ENCODE peak calls at places on chromosome 5, in five cellular contexts. Y is RWPE1, S is upper lobe of right lung, B is fibroblast of mammary gland, M is MM.1S. A is an unnamed sample.

GRCh38 chr5:159581502-159582249 is 251.4 kb upstream of the IL12B start:
- DNase-seq in Y (peak), S (no peak), B (peak), M (no peak), A (no peak)

GRCh38 chr5:27308151-27308550 is 269.8 kb upstream of the CDH9 start:
- DNase-seq in Y (peak), S (no peak), B (peak), M (no peak), A (no peak)

GRCh38 chr5:10460252-10460906 is 18.7 kb downstream of the ROPN1L start:
- DNase-seq in Y (no peak), S (no peak), B (no peak), M (no peak), A (no peak)

GRCh38 chr5:110112355-110112754 is 422.6 kb downstream of the MAN2A1 start:
- DNase-seq in Y (no peak), S (no peak), B (no peak), M (no peak), A (no peak)

GRCh38 chr5:15285901-15286583 is 213.9 kb upstream of the FBXL7 start:
- DNase-seq in Y (no peak), S (no peak), B (peak), M (no peak), A (no peak)

GRCh38 chr5:50921366-50922133 is 255.1 kb downstream of the PARP8 start:
- DNase-seq in Y (no peak), S (no peak), B (no peak), M (no peak), A (no peak)

GRCh38 chr5:125409101-125409495 is 662.7 kb upstream of the ZNF608 start:
- DNase-seq in Y (peak), S (no peak), B (peak), M (no peak), A (no peak)

GRCh38 chr5:104045987-104046386 is 483.4 kb upstream of the NUDT12 start:
- DNase-seq in Y (no peak), S (no peak), B (no peak), M (no peak), A (no peak)

GRCh38 chr5:133082128-133082527 is 30.3 kb downstream of the HSPA4 start:
- DNase-seq in Y (no peak), S (no peak), B (no peak), M (no peak), A (no peak)

GRCh38 chr5:82560546-82560945 is 282.4 kb upstream of the RPS23 start:
- DNase-seq in Y (no peak), S (no peak), B (peak), M (no peak), A (no peak)

GRCh38 chr5:51109786-51110410 is 273.4 kb upstream of the ISL1 start:
- DNase-seq in Y (no peak), S (no peak), B (no peak), M (no peak), A (no peak)

GRCh38 chr5:64486163-64486562 is 19.7 kb upstream of the RGS7BP start:
- DNase-seq in Y (no peak), S (no peak), B (no peak), M (no peak), A (no peak)

GRCh38 chr5:126107381-126107780 is 315.8 kb upstream of the GRAMD2B start:
- DNase-seq in Y (no peak), S (no peak), B (peak), M (no peak), A (no peak)

GRCh38 chr5:27473300-27474053 is 435.1 kb upstream of the CDH9 start:
- DNase-seq in Y (no peak), S (no peak), B (no peak), M (no peak), A (no peak)

GRCh38 chr5:42791151-42791550 is 20.5 kb downstream of the SELENOP start:
- DNase-seq in Y (no peak), S (no peak), B (peak), M (no peak), A (no peak)

GRCh38 chr5:7622498-7622897 is 226.6 kb downstream of the ADCY2 start:
- DNase-seq in Y (no peak), S (no peak), B (no peak), M (no peak), A (no peak)

GRCh38 chr5:156476704-156477103 is 149.7 kb downstream of the SGCD start:
- DNase-seq in Y (no peak), S (no peak), B (no peak), M (no peak), A (no peak)

GRCh38 chr5:65721050-65721774 is 697 bp downstream of the SGTB start:
- DNase-seq in Y (peak), S (peak), B (peak), M (no peak), A (peak)

GRCh38 chr5:92337772-92338234 is 954.7 kb upstream of the ARRDC3 start:
- DNase-seq in Y (no peak), S (no peak), B (peak), M (no peak), A (no peak)

GRCh38 chr5:160118349-160119141 is 705 bp downstream of the PWWP2A start:
- DNase-seq in Y (peak), S (peak), B (no peak), M (peak), A (peak)

GRCh38 chr5:404666-405241 is 38.2 kb upstream of the EXOC3 start:
- DNase-seq in Y (no peak), S (peak), B (no peak), M (no peak), A (no peak)

GRCh38 chr5:126020770-126021169 is 402.4 kb upstream of the GRAMD2B start:
- DNase-seq in Y (no peak), S (no peak), B (no peak), M (no peak), A (no peak)

GRCh38 chr5:116444373-116445058 is 130.1 kb downstream of the SEMA6A start:
- DNase-seq in Y (no peak), S (no peak), B (no peak), M (no peak), A (peak)

GRCh38 chr5:4880304-4880741 is 259.8 kb upstream of the ADAMTS16 start:
- DNase-seq in Y (no peak), S (no peak), B (no peak), M (no peak), A (no peak)

GRCh38 chr5:180391276-180391675 is 38.1 kb upstream of the GFPT2 start:
- DNase-seq in Y (no peak), S (peak), B (no peak), M (no peak), A (no peak)

GRCh38 chr5:53381-54174 is 38.4 kb upstream of the PLEKHG4B start:
- DNase-seq in Y (peak), S (peak), B (no peak), M (no peak), A (peak)

GRCh38 chr5:113480243-113480642 is 8.0 kb downstream of the MCC start:
- DNase-seq in Y (no peak), S (no peak), B (peak), M (no peak), A (no peak)

GRCh38 chr5:30808996-30809395 is 384.5 kb upstream of the CDH6 start:
- DNase-seq in Y (no peak), S (no peak), B (no peak), M (no peak), A (no peak)

GRCh38 chr5:68251804-68252648 is 36.5 kb downstream of the PIK3R1 start:
- DNase-seq in Y (peak), S (no peak), B (peak), M (no peak), A (no peak)

GRCh38 chr5:6820851-6821479 is 107.7 kb downstream of the TENT4A start:
- DNase-seq in Y (peak), S (no peak), B (peak), M (peak), A (peak)

GRCh38 chr5:39175273-39175955 is 43.9 kb downstream of the FYB1 start:
- DNase-seq in Y (no peak), S (no peak), B (no peak), M (no peak), A (no peak)

GRCh38 chr5:29795253-29795652 is 1398.2 kb upstream of the CDH6 start:
- DNase-seq in Y (no peak), S (no peak), B (no peak), M (no peak), A (no peak)

GRCh38 chr5:124630767-124631704 is 115.4 kb downstream of the ZNF608 start:
- DNase-seq in Y (no peak), S (no peak), B (peak), M (peak), A (no peak)

GRCh38 chr5:55517804-55518203 is 17.0 kb downstream of the PLPP1 start:
- DNase-seq in Y (no peak), S (no peak), B (no peak), M (no peak), A (no peak)

GRCh38 chr5:80187274-80187673 is 68.6 kb downstream of the SERINC5 start:
- DNase-seq in Y (no peak), S (no peak), B (peak), M (no peak), A (no peak)

GRCh38 chr5:132012385-132013005 is 1.0 kb upstream of the ACSL6 start:
- DNase-seq in Y (peak), S (peak), B (peak), M (peak), A (peak)

GRCh38 chr5:132013006-132013689 is 1.7 kb upstream of the ACSL6 start:
- DNase-seq in Y (no peak), S (peak), B (no peak), M (no peak), A (peak)

GRCh38 chr5:132009706-132010405 is 1.6 kb downstream of the ACSL6 start:
- DNase-seq in Y (no peak), S (peak), B (no peak), M (no peak), A (peak)

GRCh38 chr5:132010645-132011560 is 555 bp downstream of the ACSL6 start:
- DNase-seq in Y (no peak), S (peak), B (no peak), M (no peak), A (peak)

GRCh38 chr5:132011561-132012384 is at the start of gene ACSL6:
- DNase-seq in Y (peak), S (peak), B (no peak), M (no peak), A (peak)
- TF ChIP-seq CTCF in Y (no peak), S (no peak), B (no peak), M (no peak), A (no peak)

GRCh38 chr5:147782053-147783028 is at the start of gene JAKMIP2:
- DNase-seq in Y (peak), S (peak), B (peak), M (peak), A (peak)
- TF ChIP-seq CTCF in Y (no peak), S (no peak), B (no peak), M (no peak), A (no peak)

GRCh38 chr5:177497297-177498012 is at the start of gene PDLIM7:
- DNase-seq in Y (peak), S (peak), B (peak), M (peak), A (peak)
- TF ChIP-seq CTCF in Y (no peak), S (peak), B (no peak), M (no peak), A (no peak)

GRCh38 chr5:149730620-149731331 is 666 bp downstream of the PPARGC1B start:
- DNase-seq in Y (peak), S (peak), B (peak), M (peak), A (peak)
- TF ChIP-seq CTCF in Y (peak), S (no peak), B (no peak), M (peak), A (no peak)

GRCh38 chr5:35924950-35925722 is 13.3 kb downstream of the CAPSL start:
- DNase-seq in Y (peak), S (peak), B (peak), M (peak), A (peak)

GRCh38 chr5:35921930-35922329 is 16.5 kb downstream of the CAPSL start:
- DNase-seq in Y (no peak), S (no peak), B (no peak), M (no peak), A (no peak)

GRCh38 chr5:35922468-35922867 is 16.0 kb downstream of the CAPSL start:
- DNase-seq in Y (no peak), S (no peak), B (no peak), M (no peak), A (no peak)

GRCh38 chr5:35924122-35924949 is 14.1 kb downstream of the CAPSL start:
- DNase-seq in Y (peak), S (no peak), B (peak), M (no peak), A (no peak)

DNA sequence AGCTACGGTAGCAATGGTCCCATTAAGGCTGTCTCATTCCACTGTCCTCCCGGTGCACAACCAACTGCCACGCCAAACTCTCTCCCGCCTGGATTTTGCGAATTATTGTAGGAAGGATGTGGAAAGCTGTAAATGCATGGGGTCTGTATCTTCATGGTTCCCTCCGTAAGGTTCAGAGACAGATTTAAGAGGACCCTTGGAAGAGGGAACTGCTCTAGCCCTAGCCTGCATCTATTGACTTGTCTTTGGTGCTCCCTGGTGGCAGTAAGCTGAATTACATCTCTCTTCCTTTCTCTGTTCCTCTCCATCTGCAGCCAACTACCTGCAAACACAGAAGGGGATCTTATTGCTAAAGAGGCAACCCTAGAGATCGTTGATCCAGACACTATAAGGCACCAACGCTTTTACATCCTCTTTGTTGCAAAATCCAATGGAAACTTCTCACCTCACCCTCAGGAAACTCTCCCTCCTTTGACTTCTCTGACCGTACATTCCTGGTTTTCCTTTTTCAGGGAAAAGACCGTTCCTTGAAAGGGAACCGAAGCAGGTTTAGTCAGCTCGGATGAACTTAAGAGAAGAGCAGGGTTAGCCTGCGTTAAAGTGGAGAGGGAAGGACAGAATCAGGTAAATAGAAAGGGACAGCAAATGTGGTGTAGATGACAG is 11.9 kb downstream of the CAPSL start:
- DNase-seq in Y (peak), S (no peak), B (peak), M (peak), A (peak)
- TF ChIP-seq CTCF in Y (peak), S (peak), B (peak), M (peak), A (peak)

DNA sequence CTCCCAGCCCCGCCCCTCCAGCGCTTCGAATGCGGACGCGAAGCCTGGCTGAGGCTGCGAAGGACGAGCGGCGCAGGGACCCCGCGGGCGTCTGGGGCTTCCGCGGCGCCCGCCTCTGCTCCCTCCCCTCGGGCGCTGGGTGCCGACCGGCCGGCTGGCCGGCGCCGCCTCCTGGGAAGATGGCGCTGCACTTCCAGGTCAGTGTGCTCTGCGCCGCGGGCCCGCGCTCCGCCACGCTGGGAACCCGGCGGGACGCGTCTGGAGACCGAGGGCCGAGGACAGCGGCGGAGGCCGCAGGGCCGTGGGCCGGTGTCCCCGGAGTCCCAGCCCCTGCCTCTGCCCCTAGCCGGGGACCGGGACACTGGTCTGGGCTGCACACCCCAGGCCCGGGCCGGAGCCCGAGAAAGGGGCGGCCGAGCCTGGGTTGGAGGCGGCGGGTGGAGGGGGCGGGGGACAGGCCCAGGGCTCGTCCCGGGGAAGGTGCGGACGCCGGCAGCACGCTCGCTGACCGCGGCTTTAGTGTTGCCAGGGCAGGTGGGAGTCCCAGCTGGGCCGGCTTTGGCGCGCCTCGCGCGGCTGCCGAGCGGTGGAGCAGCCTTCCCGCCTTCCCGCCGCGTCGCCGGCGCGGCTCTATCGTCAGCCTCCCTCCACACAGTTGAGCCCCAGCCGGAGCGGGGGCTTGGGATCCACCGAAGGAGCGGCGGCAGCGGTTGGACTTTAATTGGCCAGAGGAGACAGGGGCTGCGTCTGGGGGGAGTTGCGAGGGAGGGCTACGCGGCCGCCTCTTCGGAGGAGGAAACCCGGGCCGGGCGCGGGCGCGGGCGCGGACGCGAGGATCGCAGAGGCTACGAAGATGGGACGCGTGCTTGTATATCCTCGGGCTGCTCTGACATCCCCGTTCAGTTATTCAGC is at the start of gene RANBP17:
- DNase-seq in Y (peak), S (peak), B (peak), M (no peak), A (peak)
- TF ChIP-seq CTCF in Y (peak), S (no peak), B (no peak), M (no peak), A (no peak)

GRCh38 chr5:169721771-169722170 is 84.7 kb downstream of the DOCK2 start:
- DNase-seq in Y (no peak), S (no peak), B (no peak), M (no peak), A (no peak)
- TF ChIP-seq CTCF in Y (no peak), S (no peak), B (peak), M (peak), A (no peak)

DNA sequence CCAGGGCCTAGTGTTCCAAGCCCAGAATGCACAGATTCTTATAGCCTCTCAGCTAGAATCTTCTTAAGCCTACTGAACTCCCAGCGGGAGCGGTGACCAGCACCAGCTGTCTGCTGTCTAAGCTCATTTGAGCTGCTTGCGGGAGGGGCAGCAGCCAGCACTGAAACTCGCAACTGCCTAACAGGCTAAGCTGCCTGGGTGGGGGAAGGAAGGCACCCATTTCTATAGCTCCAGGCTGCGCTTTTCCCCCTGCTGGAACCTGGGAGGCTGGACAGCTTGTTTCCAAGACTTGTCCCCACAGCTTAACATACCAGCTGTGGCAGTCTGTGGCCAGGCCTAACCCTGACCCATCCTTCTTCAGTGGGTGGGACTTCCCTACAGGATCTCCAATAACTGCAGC is 512.9 kb downstream of the EFNA5 start:
- DNase-seq in Y (no peak), S (no peak), B (no peak), M (no peak), A (peak)
- TF ChIP-seq CTCF in Y (no peak), S (no peak), B (no peak), M (no peak), A (no peak)

DNA sequence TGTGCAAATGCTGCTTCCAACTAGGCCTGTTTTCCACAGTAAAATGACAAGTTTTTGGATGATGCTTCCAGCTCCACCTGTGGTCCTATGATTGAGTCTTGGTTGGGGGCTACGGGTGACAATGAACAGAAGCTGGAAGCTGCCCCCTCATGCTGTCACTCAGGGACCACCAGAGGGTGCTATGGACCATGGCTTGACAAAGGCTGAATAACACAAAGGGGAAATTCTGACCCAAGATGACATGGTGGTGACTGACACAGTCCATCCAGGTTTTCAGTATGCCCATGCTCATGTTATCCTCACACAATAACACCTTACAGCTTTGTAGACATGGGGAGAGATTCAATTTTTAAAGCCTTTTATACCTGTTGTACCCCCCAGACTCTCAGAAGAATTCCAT is 23.9 kb upstream of the SAP30L start:
- DNase-seq in Y (no peak), S (no peak), B (peak), M (peak), A (no peak)
- TF ChIP-seq CTCF in Y (no peak), S (peak), B (peak), M (peak), A (peak)